ENCODE peak calls at places on chromosomes 2 and 18, in seven cellular contexts. One of them, this sample, is unnamed.
A peak's percentile ranks its signal among the peaks of the same experiment; 100 is the strongest.

GRCh38 chr2:223654384-223654915 is 52.3 kb upstream of the SCG2 start:
- DNase-seq in mammary epithelial cell: no peak
- DNase-seq in neural progenitor cell: no peak
- DNase-seq in stomach: no peak
- DNase-seq in pancreas: no peak
- DNase-seq in ovary: no peak
- DNase-seq in heart right ventricle: no peak
- DNase-seq in this sample: no peak

GRCh38 chr2:164868563-164869419 is 27.2 kb upstream of the COBLL1 start:
- DNase-seq in mammary epithelial cell: no peak
- DNase-seq in neural progenitor cell: no peak
- DNase-seq in stomach: no peak
- DNase-seq in pancreas: no peak
- DNase-seq in ovary: no peak
- DNase-seq in heart right ventricle: no peak
- DNase-seq in this sample: no peak

GRCh38 chr2:211035548-211036185 is 479.3 kb downstream of the CPS1 start:
- DNase-seq in mammary epithelial cell: peak; percentile 29
- DNase-seq in neural progenitor cell: peak; percentile 53
- DNase-seq in stomach: no peak
- DNase-seq in pancreas: no peak
- DNase-seq in ovary: no peak
- DNase-seq in heart right ventricle: no peak
- DNase-seq in this sample: no peak

GRCh38 chr2:102664439-102665042 is 45.2 kb downstream of the SLC9A2 start:
- DNase-seq in mammary epithelial cell: peak; percentile 99
- DNase-seq in neural progenitor cell: no peak
- DNase-seq in stomach: no peak
- DNase-seq in pancreas: no peak
- DNase-seq in ovary: no peak
- DNase-seq in heart right ventricle: no peak
- DNase-seq in this sample: no peak

GRCh38 chr18:2471523-2471922 is 99.8 kb downstream of the METTL4 start:
- DNase-seq in mammary epithelial cell: no peak
- DNase-seq in neural progenitor cell: no peak
- DNase-seq in stomach: no peak
- DNase-seq in pancreas: no peak
- DNase-seq in ovary: no peak
- DNase-seq in heart right ventricle: no peak
- DNase-seq in this sample: no peak

GRCh38 chr2:64447317-64448060 is 6.5 kb upstream of the LGALSL start:
- DNase-seq in mammary epithelial cell: peak; percentile 83
- DNase-seq in neural progenitor cell: no peak
- DNase-seq in stomach: no peak
- DNase-seq in pancreas: no peak
- DNase-seq in ovary: peak; percentile 62
- DNase-seq in heart right ventricle: no peak
- DNase-seq in this sample: no peak

GRCh38 chr18:58256316-58257080 is 212.5 kb downstream of the NEDD4L start:
- DNase-seq in mammary epithelial cell: no peak
- DNase-seq in neural progenitor cell: no peak
- DNase-seq in stomach: no peak
- DNase-seq in pancreas: peak; percentile 62
- DNase-seq in ovary: no peak
- DNase-seq in heart right ventricle: no peak
- DNase-seq in this sample: no peak

GRCh38 chr2:126750506-126750905 is 94.5 kb downstream of the GYPC start:
- DNase-seq in mammary epithelial cell: no peak
- DNase-seq in neural progenitor cell: no peak
- DNase-seq in stomach: no peak
- DNase-seq in pancreas: no peak
- DNase-seq in ovary: no peak
- DNase-seq in heart right ventricle: no peak
- DNase-seq in this sample: no peak

GRCh38 chr18:37294951-37295350 is 270.6 kb downstream of the CELF4 start:
- DNase-seq in mammary epithelial cell: no peak
- DNase-seq in neural progenitor cell: peak; percentile 85
- DNase-seq in stomach: no peak
- DNase-seq in pancreas: no peak
- DNase-seq in ovary: no peak
- DNase-seq in heart right ventricle: no peak
- DNase-seq in this sample: no peak

GRCh38 chr18:63339920-63340484 is 20.4 kb upstream of the BCL2 start:
- DNase-seq in mammary epithelial cell: no peak
- DNase-seq in neural progenitor cell: peak; percentile 86
- DNase-seq in stomach: no peak
- DNase-seq in pancreas: no peak
- DNase-seq in ovary: peak; percentile 33
- DNase-seq in heart right ventricle: no peak
- DNase-seq in this sample: no peak

GRCh38 chr2:112768432-112768831 is 4.0 kb upstream of the CKAP2L start:
- DNase-seq in mammary epithelial cell: no peak
- DNase-seq in neural progenitor cell: no peak
- DNase-seq in stomach: no peak
- DNase-seq in pancreas: no peak
- DNase-seq in ovary: no peak
- DNase-seq in heart right ventricle: no peak
- DNase-seq in this sample: peak; percentile 67

GRCh38 chr2:31889044-31889443 is 121.8 kb downstream of the MEMO1 start:
- DNase-seq in mammary epithelial cell: no peak
- DNase-seq in neural progenitor cell: no peak
- DNase-seq in stomach: no peak
- DNase-seq in pancreas: no peak
- DNase-seq in ovary: no peak
- DNase-seq in heart right ventricle: no peak
- DNase-seq in this sample: no peak

GRCh38 chr2:126856403-126856802 is 42.3 kb upstream of the TEX51 start:
- DNase-seq in mammary epithelial cell: no peak
- DNase-seq in neural progenitor cell: no peak
- DNase-seq in stomach: no peak
- DNase-seq in pancreas: no peak
- DNase-seq in ovary: no peak
- DNase-seq in heart right ventricle: no peak
- DNase-seq in this sample: no peak

GRCh38 chr18:31512203-31512764 is 14.3 kb downstream of the DSG2 start:
- DNase-seq in mammary epithelial cell: peak; percentile 91
- DNase-seq in neural progenitor cell: no peak
- DNase-seq in stomach: peak; percentile 32
- DNase-seq in pancreas: no peak
- DNase-seq in ovary: no peak
- DNase-seq in heart right ventricle: no peak
- DNase-seq in this sample: peak; percentile 87

GRCh38 chr2:48901015-48901343 is 145.5 kb upstream of the LHCGR start:
- DNase-seq in mammary epithelial cell: no peak
- DNase-seq in neural progenitor cell: no peak
- DNase-seq in stomach: no peak
- DNase-seq in pancreas: no peak
- DNase-seq in ovary: no peak
- DNase-seq in heart right ventricle: no peak
- DNase-seq in this sample: no peak

GRCh38 chr2:48896870-48897269 is 141.3 kb upstream of the LHCGR start:
- DNase-seq in mammary epithelial cell: no peak
- DNase-seq in neural progenitor cell: no peak
- DNase-seq in stomach: no peak
- DNase-seq in pancreas: no peak
- DNase-seq in ovary: no peak
- DNase-seq in heart right ventricle: no peak
- DNase-seq in this sample: no peak

GRCh38 chr2:48905696-48906095 is 150.2 kb upstream of the LHCGR start:
- DNase-seq in mammary epithelial cell: no peak
- DNase-seq in neural progenitor cell: no peak
- DNase-seq in stomach: no peak
- DNase-seq in pancreas: no peak
- DNase-seq in ovary: no peak
- DNase-seq in heart right ventricle: no peak
- DNase-seq in this sample: no peak

GRCh38 chr2:48902521-48902920 is 147.0 kb upstream of the LHCGR start:
- DNase-seq in mammary epithelial cell: no peak
- DNase-seq in neural progenitor cell: no peak
- DNase-seq in stomach: no peak
- DNase-seq in pancreas: no peak
- DNase-seq in ovary: no peak
- DNase-seq in heart right ventricle: no peak
- DNase-seq in this sample: no peak

GRCh38 chr2:48900321-48901014 is 144.9 kb upstream of the LHCGR start:
- DNase-seq in mammary epithelial cell: no peak
- DNase-seq in neural progenitor cell: peak; percentile 9
- DNase-seq in stomach: no peak
- DNase-seq in pancreas: no peak
- DNase-seq in ovary: no peak
- DNase-seq in heart right ventricle: no peak
- DNase-seq in this sample: no peak
- H3K36me3 ChIP-seq in mammary epithelial cell: no peaks in the 10 kb centered on the region
- H3K36me3 ChIP-seq in neural progenitor cell: no peaks in the 10 kb centered on the region
- H3K36me3 ChIP-seq in stomach: no peaks in the 10 kb centered on the region
- H3K36me3 ChIP-seq in pancreas: no peaks in the 10 kb centered on the region
- H3K36me3 ChIP-seq in ovary: no peaks in the 10 kb centered on the region
- H3K36me3 ChIP-seq in heart right ventricle: no peaks in the 10 kb centered on the region
- H3K36me3 ChIP-seq in this sample: no peaks in the 10 kb centered on the region

GRCh38 chr2:60771508-60771907 is 15.4 kb downstream of the PAPOLG start:
- DNase-seq in mammary epithelial cell: no peak
- DNase-seq in neural progenitor cell: no peak
- DNase-seq in stomach: no peak
- DNase-seq in pancreas: no peak
- DNase-seq in ovary: no peak
- DNase-seq in heart right ventricle: no peak
- DNase-seq in this sample: no peak
- H3K36me3 ChIP-seq in mammary epithelial cell: peaks cover 18% of the 10 kb centered on the region
- H3K36me3 ChIP-seq in neural progenitor cell: peaks cover 40% of the 10 kb centered on the region
- H3K36me3 ChIP-seq in stomach: peaks cover 96% of the 10 kb centered on the region
- H3K36me3 ChIP-seq in pancreas: no peaks in the 10 kb centered on the region
- H3K36me3 ChIP-seq in ovary: no peaks in the 10 kb centered on the region
- H3K36me3 ChIP-seq in heart right ventricle: peaks cover 49% of the 10 kb centered on the region
- H3K36me3 ChIP-seq in this sample: peaks cover 68% of the 10 kb centered on the region

DNA sequence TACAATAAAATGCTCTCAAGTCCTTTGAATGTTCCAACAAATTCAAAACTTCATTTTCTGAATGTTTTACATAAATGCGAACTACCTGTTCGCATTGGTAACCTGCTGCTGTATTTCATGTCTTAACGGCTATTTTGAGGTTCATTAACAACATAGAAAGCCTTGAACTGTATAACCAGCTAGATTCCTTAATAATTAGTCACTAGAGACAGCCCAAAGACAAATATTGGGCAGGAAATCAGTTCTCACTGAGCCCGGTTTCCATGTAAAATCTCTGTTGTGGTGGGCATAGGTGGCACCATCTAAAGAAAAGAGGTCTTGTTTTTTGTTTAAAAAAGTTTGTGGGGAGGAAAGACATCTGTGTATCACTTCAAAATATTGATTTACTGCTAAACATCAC is 29.2 kb downstream of the PDIA6 start:
- DNase-seq in mammary epithelial cell: no peak
- DNase-seq in neural progenitor cell: no peak
- DNase-seq in stomach: no peak
- DNase-seq in pancreas: no peak
- DNase-seq in ovary: no peak
- DNase-seq in heart right ventricle: no peak
- DNase-seq in this sample: no peak
- H3K36me3 ChIP-seq in mammary epithelial cell: peaks cover 35% of the 10 kb centered on the region
- H3K36me3 ChIP-seq in neural progenitor cell: peaks cover 10% of the 10 kb centered on the region
- H3K36me3 ChIP-seq in stomach: peaks cover 97% of the 10 kb centered on the region
- H3K36me3 ChIP-seq in pancreas: peaks cover 3% of the 10 kb centered on the region
- H3K36me3 ChIP-seq in ovary: no peaks in the 10 kb centered on the region
- H3K36me3 ChIP-seq in heart right ventricle: peaks cover 48% of the 10 kb centered on the region
- H3K36me3 ChIP-seq in this sample: peaks cover 88% of the 10 kb centered on the region

GRCh38 chr2:232850039-232850438 is 20.0 kb upstream of the SNORC start:
- DNase-seq in mammary epithelial cell: no peak
- DNase-seq in neural progenitor cell: no peak
- DNase-seq in stomach: no peak
- DNase-seq in pancreas: no peak
- DNase-seq in ovary: no peak
- DNase-seq in heart right ventricle: no peak
- DNase-seq in this sample: no peak
- H3K36me3 ChIP-seq in mammary epithelial cell: peaks cover 25% of the 10 kb centered on the region
- H3K36me3 ChIP-seq in neural progenitor cell: peaks cover 17% of the 10 kb centered on the region
- H3K36me3 ChIP-seq in stomach: peaks cover 85% of the 10 kb centered on the region
- H3K36me3 ChIP-seq in pancreas: peaks cover 2% of the 10 kb centered on the region
- H3K36me3 ChIP-seq in ovary: no peaks in the 10 kb centered on the region
- H3K36me3 ChIP-seq in heart right ventricle: peaks cover 52% of the 10 kb centered on the region
- H3K36me3 ChIP-seq in this sample: peaks cover 70% of the 10 kb centered on the region

GRCh38 chr2:121764681-121765228 is 9.3 kb downstream of the TSN start:
- DNase-seq in mammary epithelial cell: no peak
- DNase-seq in neural progenitor cell: no peak
- DNase-seq in stomach: no peak
- DNase-seq in pancreas: no peak
- DNase-seq in ovary: no peak
- DNase-seq in heart right ventricle: no peak
- DNase-seq in this sample: no peak

GRCh38 chr2:121771976-121772742 is 16.7 kb downstream of the TSN start:
- DNase-seq in mammary epithelial cell: no peak
- DNase-seq in neural progenitor cell: no peak
- DNase-seq in stomach: no peak
- DNase-seq in pancreas: no peak
- DNase-seq in ovary: no peak
- DNase-seq in heart right ventricle: no peak
- DNase-seq in this sample: no peak

GRCh38 chr2:121768143-121768755 is 12.8 kb downstream of the TSN start:
- DNase-seq in mammary epithelial cell: no peak
- DNase-seq in neural progenitor cell: no peak
- DNase-seq in stomach: no peak
- DNase-seq in pancreas: no peak
- DNase-seq in ovary: no peak
- DNase-seq in heart right ventricle: no peak
- DNase-seq in this sample: no peak

GRCh38 chr2:121766624-121767023 is 11.2 kb downstream of the TSN start:
- DNase-seq in mammary epithelial cell: no peak
- DNase-seq in neural progenitor cell: no peak
- DNase-seq in stomach: no peak
- DNase-seq in pancreas: no peak
- DNase-seq in ovary: no peak
- DNase-seq in heart right ventricle: no peak
- DNase-seq in this sample: no peak
- H3K36me3 ChIP-seq in mammary epithelial cell: peaks cover 21% of the 10 kb centered on the region
- H3K36me3 ChIP-seq in neural progenitor cell: peaks cover 20% of the 10 kb centered on the region
- H3K36me3 ChIP-seq in stomach: peaks cover 94% of the 10 kb centered on the region
- H3K36me3 ChIP-seq in pancreas: peaks cover 5% of the 10 kb centered on the region
- H3K36me3 ChIP-seq in ovary: no peaks in the 10 kb centered on the region
- H3K36me3 ChIP-seq in heart right ventricle: peaks cover 51% of the 10 kb centered on the region
- H3K36me3 ChIP-seq in this sample: peaks cover 64% of the 10 kb centered on the region

GRCh38 chr2:217393585-217394032 is 533.7 kb upstream of the TNP1 start:
- DNase-seq in mammary epithelial cell: peak; percentile 91
- DNase-seq in neural progenitor cell: no peak
- DNase-seq in stomach: peak; percentile 42
- DNase-seq in pancreas: no peak
- DNase-seq in ovary: peak; percentile 84
- DNase-seq in heart right ventricle: peak; percentile 50
- DNase-seq in this sample: no peak
- H3K36me3 ChIP-seq in mammary epithelial cell: no peaks in the 10 kb centered on the region
- H3K36me3 ChIP-seq in neural progenitor cell: no peaks in the 10 kb centered on the region
- H3K36me3 ChIP-seq in stomach: no peaks in the 10 kb centered on the region
- H3K36me3 ChIP-seq in pancreas: no peaks in the 10 kb centered on the region
- H3K36me3 ChIP-seq in ovary: no peaks in the 10 kb centered on the region
- H3K36me3 ChIP-seq in heart right ventricle: no peaks in the 10 kb centered on the region
- H3K36me3 ChIP-seq in this sample: no peaks in the 10 kb centered on the region

This sample was measured in SJSA1.